ENCODE peak calls at places on chromosomes 5 and 9, in ten cellular contexts. H is NCI-H1105 treated with DMSO at 0.1 percent for 48 hours, F is RWPE2, O is caudate nucleus, K is progenitor cell of endocrine pancreas, Q is T-cell, D is HTR-8/SVneo, U is prostate gland, C is HEK293T, V is AG10803. I is an unnamed sample.

GRCh38 chr5:154236011-154236410 is 45.5 kb downstream of the GALNT10 start:
- DNase-seq in D (no peak), O (no peak), V (no peak), H (no peak), K (no peak), C (no peak), F (no peak), U (no peak), Q (no peak), I (no peak)

GRCh38 chr5:2755811-2756210 is 4.3 kb upstream of the IRX2 start:
- DNase-seq in F (no peak), U (peak; percentile 4), D (no peak), V (peak; percentile 30), K (no peak), O (no peak), H (no peak), C (no peak), Q (no peak), I (no peak)

GRCh38 chr5:54561646-54562045 is 44.1 kb downstream of the SNX18 start:
- DNase-seq in V (no peak), O (no peak), C (no peak), U (no peak), K (no peak), F (no peak), Q (no peak), H (no peak), D (no peak), I (no peak)

GRCh38 chr9:36928670-36929349 is 105.3 kb downstream of the PAX5 start:
- DNase-seq in K (no peak), F (no peak), V (peak; percentile 40), U (no peak), Q (no peak), O (no peak), C (no peak), H (no peak), D (peak; percentile 47), I (peak; percentile 76)

GRCh38 chr5:133610489-133611356 is 1.6 kb downstream of the FSTL4 start:
- DNase-seq in U (peak; percentile 64), V (peak; percentile 5), K (peak; percentile 70), C (peak; percentile 81), F (no peak), H (peak; percentile 25), Q (no peak), O (peak; percentile 16), D (peak; percentile 61), I (no peak)

GRCh38 chr5:153926201-153926600 is 112.5 kb downstream of the FAM114A2 start:
- DNase-seq in C (no peak), Q (no peak), K (no peak), U (no peak), H (no peak), F (no peak), V (peak; percentile 25), D (no peak), O (no peak), I (no peak)

GRCh38 chr5:137887831-137888230 is 1.4 kb upstream of the PKD2L2 start:
- DNase-seq in F (no peak), C (no peak), Q (no peak), O (no peak), H (no peak), V (no peak), U (no peak), K (no peak), D (no peak), I (peak; percentile 3)

GRCh38 chr5:144013816-144014215 is 156.6 kb downstream of the YIPF5 start:
- DNase-seq in U (no peak), D (no peak), H (no peak), K (no peak), Q (no peak), O (no peak), F (no peak), C (no peak), V (no peak), I (no peak)

GRCh38 chr9:129938291-129938979 is 103.2 kb downstream of the USP20 start:
- DNase-seq in V (peak; percentile 94), F (no peak), U (no peak), D (no peak), C (no peak), K (no peak), O (no peak), Q (no peak), H (no peak), I (peak; percentile 95)

GRCh38 chr5:1820926-1821325 is 19.7 kb downstream of the NDUFS6 start:
- DNase-seq in F (peak; percentile 29), D (no peak), K (no peak), U (no peak), H (no peak), Q (no peak), C (no peak), O (no peak), V (no peak), I (no peak)

GRCh38 chr9:136985027-136985602 is 2.3 kb downstream of the LCNL1 start:
- DNase-seq in H (no peak), Q (no peak), O (no peak), F (no peak), C (no peak), V (no peak), U (no peak), D (no peak), K (no peak), I (no peak)

GRCh38 chr9:16705121-16705604 is 165.3 kb downstream of the BNC2 start:
- DNase-seq in D (peak; percentile 64), F (no peak), H (peak; percentile 18), K (peak; percentile 48), V (peak; percentile 98), U (peak; percentile 42), C (peak; percentile 50), O (peak; percentile 24), Q (no peak), I (peak; percentile 99)

GRCh38 chr9:15221746-15222145 is 85.3 kb downstream of the TTC39B start:
- DNase-seq in C (no peak), K (no peak), U (no peak), F (no peak), Q (no peak), O (no peak), D (no peak), V (peak; percentile 85), H (no peak), I (peak; percentile 14)

GRCh38 chr9:121650220-121651013 is 1.0 kb upstream of the DAB2IP start:
- DNase-seq in F (no peak), C (peak; percentile 71), Q (no peak), U (no peak), K (peak; percentile 71), H (peak; percentile 87), V (no peak), O (peak; percentile 18), D (peak; percentile 62), I (no peak)

GRCh38 chr9:115261656-115262081 is 143.7 kb upstream of the TNC start:
- DNase-seq in D (no peak), H (no peak), O (no peak), C (no peak), U (no peak), K (no peak), F (no peak), Q (no peak), V (peak; percentile 36), I (no peak)

GRCh38 chr9:11915699-11916098 is 777.5 kb upstream of the TYRP1 start:
- DNase-seq in K (no peak), O (no peak), F (no peak), D (no peak), V (no peak), Q (no peak), H (no peak), U (no peak), C (no peak), I (no peak)

GRCh38 chr5:154524846-154525245 is 46.8 kb upstream of the HAND1 start:
- DNase-seq in D (peak; percentile 24), C (no peak), Q (no peak), V (no peak), O (no peak), F (no peak), U (no peak), H (no peak), K (no peak), I (no peak)

GRCh38 chr5:178535299-178536175 is 54.7 kb downstream of the COL23A1 start:
- DNase-seq in V (peak; percentile 62), H (no peak), K (no peak), U (no peak), Q (no peak), F (peak; percentile 59), O (no peak), D (no peak), C (no peak), I (no peak)

GRCh38 chr5:116699348-116699747 is 124.7 kb upstream of the SEMA6A start:
- DNase-seq in K (no peak), O (no peak), H (no peak), U (no peak), C (no peak), Q (no peak), D (no peak), F (no peak), V (no peak), I (no peak)

GRCh38 chr5:127084656-127085055 is 11.4 kb upstream of the C5orf63 start:
- DNase-seq in D (no peak), O (no peak), V (no peak), H (no peak), K (no peak), U (no peak), Q (no peak), C (no peak), F (no peak), I (no peak)

GRCh38 chr5:102753889-102754498 is 1.1 kb upstream of the PAM start:
- DNase-seq in O (peak; percentile 45), F (peak; percentile 59), K (peak; percentile 14), Q (no peak), D (no peak), U (no peak), V (no peak), C (no peak), H (no peak), I (no peak)

GRCh38 chr5:179121667-179122111 is 61.5 kb downstream of the ZNF354C start:
- DNase-seq in V (no peak), H (no peak), Q (no peak), F (no peak), O (no peak), D (no peak), K (no peak), C (no peak), U (no peak), I (no peak)

GRCh38 chr9:120932086-120932818 is 5.7 kb upstream of the TRAF1 start:
- DNase-seq in Q (no peak), F (no peak), C (no peak), H (no peak), U (no peak), O (no peak), V (no peak), D (no peak), K (no peak), I (no peak)

GRCh38 chr9:138070815-138071214 is 193.2 kb downstream of the CACNA1B start:
- DNase-seq in Q (no peak), F (no peak), C (no peak), H (no peak), O (no peak), D (no peak), V (no peak), K (no peak), U (no peak), I (no peak)

GRCh38 chr5:135868681-135869080 is 27.0 kb downstream of the IL9 start:
- DNase-seq in U (no peak), O (no peak), F (no peak), D (no peak), H (no peak), C (no peak), V (no peak), Q (no peak), K (no peak), I (no peak)

GRCh38 chr9:35645736-35646582 is 4.8 kb downstream of the SIT1 start:
- DNase-seq in K (peak; percentile 60), F (peak; percentile 75), U (peak; percentile 54), H (peak; percentile 57), Q (no peak), O (no peak), V (peak; percentile 17), D (no peak), C (peak; percentile 46), I (no peak)

GRCh38 chr9:113940077-113940476 is 64.0 kb downstream of the ZNF618 start:
- DNase-seq in D (no peak), V (no peak), O (no peak), K (no peak), H (no peak), U (no peak), Q (no peak), F (no peak), C (no peak), I (no peak)

GRCh38 chr9:107348836-107349235 is 65.8 kb downstream of the RAD23B start:
- DNase-seq in D (no peak), C (no peak), O (no peak), V (no peak), F (no peak), K (no peak), U (no peak), Q (no peak), H (no peak), I (no peak)